ENCODE peak calls at places on chromosomes 13 and 19, in eight cellular contexts. C, E, J, Z, L, O, M and K are unnamed samples.

GRCh38 chr13:109146912-109147624 is 517.7 kb downstream of the MYO16 start:
- DNase-seq in Z (no peak), O (no peak), L (no peak), C (no peak), J (no peak), E (no peak), M (peak; percentile 89), K (no peak)

GRCh38 chr19:14559916-14560775 is 11.7 kb downstream of the NDUFB7 start:
- DNase-seq in Z (no peak), J (no peak), O (no peak), E (peak; percentile 78), C (no peak), M (no peak), L (no peak), K (no peak)

GRCh38 chr13:100521912-100522490 is 66.6 kb downstream of the GGACT start:
- DNase-seq in J (no peak), L (no peak), M (no peak), E (no peak), Z (no peak), O (no peak), C (no peak), K (no peak)

GRCh38 chr13:59747529-59747928 is 416.2 kb downstream of the DIAPH3 start:
- DNase-seq in O (no peak), M (no peak), Z (no peak), E (no peak), J (peak; percentile 27), C (no peak), L (no peak), K (no peak)

GRCh38 chr13:38697628-38698333 is 10.9 kb downstream of the FREM2 start:
- DNase-seq in E (no peak), L (no peak), M (no peak), Z (no peak), C (no peak), O (no peak), J (no peak), K (no peak)

GRCh38 chr19:38744906-38745305 is 632 bp upstream of the CAPN12 start:
- DNase-seq in L (no peak), O (no peak), E (no peak), Z (no peak), M (no peak), J (no peak), C (no peak), K (no peak)

GRCh38 chr13:31965361-31966066 is 66.1 kb upstream of the FRY start:
- DNase-seq in Z (no peak), M (peak; percentile 84), E (no peak), O (no peak), J (no peak), L (no peak), C (no peak), K (no peak)

GRCh38 chr19:11418518-11419506 is at the start of gene RGL3:
- DNase-seq in C (peak; percentile 77), Z (no peak), E (no peak), L (no peak), M (no peak), J (no peak), O (no peak), K (peak; percentile 79)

GRCh38 chr13:74705438-74705837 is 571.2 kb upstream of the KLF12 start:
- DNase-seq in E (no peak), L (no peak), Z (no peak), M (no peak), O (no peak), C (no peak), J (no peak), K (no peak)

GRCh38 chr13:29038700-29039099 is 218.6 kb downstream of the MTUS2 start:
- DNase-seq in Z (no peak), O (no peak), J (no peak), E (no peak), M (no peak), C (no peak), L (no peak), K (no peak)

GRCh38 chr19:16462757-16463250 is 9.0 kb downstream of the EPS15L1 start:
- DNase-seq in J (no peak), L (no peak), M (peak; percentile 34), E (peak; percentile 58), C (peak; percentile 66), O (no peak), Z (no peak), K (peak; percentile 72)

GRCh38 chr13:39876258-39876657 is 220.8 kb downstream of the COG6 start:
- DNase-seq in Z (no peak), O (no peak), L (no peak), J (no peak), C (no peak), E (no peak), M (peak; percentile 97), K (no peak)

GRCh38 chr13:112457081-112457480 is 80.9 kb downstream of the SPACA7 start:
- DNase-seq in J (no peak), L (no peak), Z (no peak), O (no peak), C (no peak), M (no peak), E (no peak), K (peak; percentile 32)

GRCh38 chr13:112457485-112457884 is 81.3 kb downstream of the SPACA7 start:
- DNase-seq in J (no peak), O (no peak), M (no peak), E (no peak), C (no peak), L (no peak), Z (no peak), K (peak; percentile 9)

GRCh38 chr13:112455476-112456059 is 79.4 kb downstream of the SPACA7 start:
- DNase-seq in M (no peak), Z (no peak), E (no peak), L (no peak), C (no peak), J (no peak), O (no peak), K (peak; percentile 38)

GRCh38 chr13:112454648-112455334 is 78.6 kb downstream of the SPACA7 start:
- DNase-seq in E (no peak), J (no peak), O (no peak), M (no peak), C (no peak), Z (no peak), L (no peak), K (no peak)

DNA sequence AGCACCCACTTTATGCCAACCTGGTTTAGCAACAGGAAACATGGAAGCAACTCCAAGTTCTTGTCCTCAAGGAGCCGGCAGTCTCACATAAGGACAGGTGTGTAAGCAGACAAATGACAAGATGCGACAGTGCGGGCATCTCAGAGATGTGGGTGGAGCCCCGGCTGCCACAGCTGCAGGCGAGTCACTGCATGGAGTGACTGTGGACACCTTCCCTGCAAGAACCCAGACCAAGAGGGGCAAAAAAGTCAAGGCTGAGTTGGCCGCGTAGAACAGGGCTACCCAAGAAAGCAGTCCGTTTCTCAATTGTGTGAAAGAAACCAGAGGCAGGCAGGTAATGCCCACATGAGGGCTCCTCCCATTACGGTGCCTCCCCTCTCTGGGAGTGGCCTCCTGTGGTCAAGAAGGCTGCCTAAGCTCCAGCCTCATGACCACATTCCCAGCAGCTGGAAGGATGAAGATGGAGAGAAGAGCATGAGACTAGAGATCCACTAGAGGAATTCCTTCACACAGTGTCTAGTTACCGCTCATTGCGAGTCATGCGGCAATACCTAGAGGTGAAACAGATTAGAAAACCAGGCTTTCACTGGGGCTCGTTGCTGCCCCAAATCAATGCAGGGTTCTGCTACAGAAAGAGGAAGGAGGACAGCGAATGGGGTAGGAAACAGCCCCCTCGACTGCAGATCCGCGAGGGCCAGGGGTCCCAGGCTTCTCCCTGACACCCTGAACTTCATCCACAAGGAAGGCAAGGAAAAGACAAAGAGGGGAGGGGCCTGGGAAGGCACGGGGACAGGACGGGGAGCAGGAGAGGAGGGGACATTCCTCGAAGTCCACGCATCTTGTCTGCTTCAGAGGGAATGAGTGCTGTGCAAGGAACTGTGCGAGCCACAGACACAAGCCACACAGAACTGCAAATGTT is 80.2 kb downstream of the SPACA7 start:
- DNase-seq in O (no peak), J (no peak), E (no peak), M (no peak), Z (no peak), L (no peak), C (peak; percentile 18), K (peak; percentile 7)
- H3K27me3 ChIP-seq in O (no peaks in the 10 kb centered on the region), J (peaks cover 19% of the 10 kb centered on the region), E (no peaks in the 10 kb centered on the region), M (no peaks in the 10 kb centered on the region), Z (no peaks in the 10 kb centered on the region), L (no peaks in the 10 kb centered on the region), C (peaks cover 24% of the 10 kb centered on the region), K (no peaks in the 10 kb centered on the region)

GRCh38 chr13:77176350-77176749 is 149.4 kb upstream of the FBXL3 start:
- DNase-seq in M (peak; percentile 89), O (no peak), L (no peak), C (no peak), E (no peak), Z (no peak), J (peak; percentile 3), K (no peak)
- H3K36me3 ChIP-seq in M (peaks cover 28% of the 10 kb centered on the region), O (peaks cover 12% of the 10 kb centered on the region), L (no peaks in the 10 kb centered on the region), C (peaks cover 93% of the 10 kb centered on the region), E (no peaks in the 10 kb centered on the region), Z (no peaks in the 10 kb centered on the region), J (peaks cover 43% of the 10 kb centered on the region), K (peaks cover 71% of the 10 kb centered on the region)

GRCh38 chr13:46211521-46212351 is at the start of gene LRRC63:
- DNase-seq in E (peak; percentile 73), C (peak; percentile 87), Z (peak; percentile 25), L (peak; percentile 49), J (peak; percentile 88), M (no peak), O (peak; percentile 70), K (peak; percentile 84)
- TF ChIP-seq POLR2A in E (no peak), C (no peak), Z (peak; percentile 11), L (no peak), J (no peak), M (no peak), O (no peak), K (peak; percentile 35)

GRCh38 chr13:112072531-112073244 is 5.7 kb downstream of the SOX1 start:
- DNase-seq in M (no peak), E (no peak), O (no peak), Z (no peak), C (no peak), J (no peak), L (no peak), K (no peak)

GRCh38 chr13:112071011-112071901 is 4.3 kb downstream of the SOX1 start:
- DNase-seq in M (no peak), O (no peak), J (no peak), L (no peak), Z (no peak), E (no peak), C (no peak), K (no peak)

GRCh38 chr13:112071902-112072530 is 5.1 kb downstream of the SOX1 start:
- DNase-seq in J (no peak), Z (no peak), M (no peak), O (no peak), E (no peak), C (no peak), L (no peak), K (no peak)

GRCh38 chr13:112073245-112074138 is 6.5 kb downstream of the SOX1 start:
- DNase-seq in C (no peak), J (no peak), O (no peak), M (no peak), E (no peak), Z (no peak), L (no peak), K (no peak)

DNA sequence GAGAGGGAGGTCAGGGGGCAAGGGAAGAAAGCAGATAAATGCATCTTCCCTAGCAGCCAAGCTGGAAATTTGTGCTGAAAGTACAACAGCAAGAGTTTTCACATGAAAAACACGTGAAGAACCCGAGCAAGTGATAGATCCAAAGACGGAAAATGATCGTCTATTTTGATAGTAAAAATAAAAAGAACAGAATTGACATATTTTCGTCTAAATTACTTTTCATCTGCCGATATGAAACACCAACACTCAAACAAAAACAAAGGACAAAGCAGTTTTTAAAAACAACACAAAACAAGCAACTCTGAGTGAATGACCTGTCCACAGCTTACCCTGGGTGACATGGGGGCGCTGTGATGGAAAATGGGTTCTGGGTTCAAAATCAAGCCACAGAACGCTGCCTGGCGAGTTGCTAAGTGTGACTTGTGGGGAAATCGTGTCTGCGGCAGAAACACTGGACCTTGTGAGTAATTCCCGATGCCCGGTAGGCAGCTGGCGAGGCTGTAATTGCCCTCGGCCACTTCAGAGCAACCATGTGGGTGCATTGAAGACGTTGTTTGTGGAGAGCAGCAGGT is 7.3 kb downstream of the SOX1 start:
- DNase-seq in E (no peak), Z (no peak), M (no peak), L (no peak), C (no peak), J (no peak), O (no peak), K (no peak)
- H3K27me3 ChIP-seq in E (peaks cover 94% of the 10 kb centered on the region), Z (peaks cover 53% of the 10 kb centered on the region), M (peaks cover 49% of the 10 kb centered on the region), L (no peaks in the 10 kb centered on the region), C (peaks cover 98% of the 10 kb centered on the region), J (no peaks in the 10 kb centered on the region), O (peaks cover 5% of the 10 kb centered on the region), K (no peaks in the 10 kb centered on the region)